ENCODE peak calls at places on chromosomes 4 and X, in five cellular contexts. P, U, K, I and J are unnamed samples.
A peak's percentile ranks its signal among the peaks of the same experiment; 100 is the strongest.

GRCh38 chr4:102780476-102781144 is 19.8 kb upstream of the MANBA start:
- DNase-seq in U (no peak), K (no peak), I (no peak), P (no peak), J (peak; percentile 62)

GRCh38 chr4:8525383-8526120 is 54.6 kb upstream of the GPR78 start:
- DNase-seq in P (no peak), K (peak; percentile 35), I (peak; percentile 36), U (no peak), J (no peak)

GRCh38 chr4:53782468-53782865 is 191.2 kb upstream of the LNX1 start:
- DNase-seq in K (no peak), P (no peak), U (no peak), I (no peak), J (no peak)

GRCh38 chr4:136917312-136918110 is 614.8 kb downstream of the PCDH18 start:
- DNase-seq in P (no peak), U (no peak), I (no peak), K (peak; percentile 29), J (no peak)

GRCh38 chr4:174669278-174669677 is 147.0 kb upstream of the HPGD start:
- DNase-seq in I (peak; percentile 1), U (no peak), P (no peak), K (no peak), J (peak; percentile 75)

GRCh38 chr4:153116101-153116680 is 88.1 kb upstream of the TRIM2 start:
- DNase-seq in I (no peak), U (no peak), P (no peak), K (no peak), J (no peak)

GRCh38 chr4:145183023-145183422 is 2.6 kb upstream of the OTUD4 start:
- DNase-seq in U (no peak), P (no peak), K (no peak), I (no peak), J (peak; percentile 14)

GRCh38 chrX:1390621-1391369 is 1.1 kb downstream of the SLC25A6 start:
- DNase-seq in I (no peak), P (no peak), K (peak; percentile 60), U (no peak), J (no peak)

GRCh38 chr4:85127653-85128052 is 161.2 kb upstream of the WDFY3 start:
- DNase-seq in U (no peak), P (no peak), I (peak; percentile 39), K (no peak), J (peak; percentile 51)

GRCh38 chrX:16653424-16653823 is 3.5 kb downstream of the S100G start:
- DNase-seq in P (no peak), I (no peak), U (no peak), K (no peak), J (peak; percentile 4)

GRCh38 chr4:141425124-141425523 is 204.4 kb downstream of the ZNF330 start:
- DNase-seq in U (no peak), K (no peak), I (no peak), P (no peak), J (peak; percentile 65)

GRCh38 chr4:137664416-137664815 is 132.1 kb upstream of the PCDH18 start:
- DNase-seq in U (no peak), P (no peak), K (no peak), I (peak; percentile 15), J (no peak)

GRCh38 chrX:97328853-97329252 is 445.1 kb downstream of the RPA4 start:
- DNase-seq in U (no peak), P (no peak), K (no peak), I (no peak), J (no peak)

GRCh38 chr4:140943486-140943885 is 187.3 kb upstream of the TBC1D9 start:
- DNase-seq in I (no peak), P (no peak), K (no peak), U (no peak), J (no peak)

GRCh38 chrX:154317391-154318000 is 21.9 kb downstream of the TKTL1 start:
- DNase-seq in K (no peak), I (peak; percentile 12), P (no peak), U (no peak), J (no peak)